ENCODE peak calls at places on chromosomes 4 and X, in seven cellular contexts. One of them, this sample, is unnamed. For H3K36me3, the result is how much of the 10 kb centered on the place peaks cover.

GRCh38 chr4:185936650-185937376 is 124.8 kb upstream of the SORBS2 start:
- DNase-seq in PC-3: no peak
- DNase-seq in stomach: no peak
- DNase-seq in tibial artery: no peak
- DNase-seq in brain microvascular endothelial cell: no peak
- DNase-seq in CD8-positive, alpha-beta T cell: no peak
- DNase-seq in kidney: no peak
- DNase-seq in this sample: no peak

GRCh38 chr4:128639586-128640270 is 169.8 kb upstream of the JADE1 start:
- DNase-seq in CD8-positive, alpha-beta T cell: no peak
- DNase-seq in kidney: no peak
- DNase-seq in tibial artery: peak
- DNase-seq in PC-3: no peak
- DNase-seq in stomach: no peak
- DNase-seq in brain microvascular endothelial cell: no peak
- DNase-seq in this sample: no peak

GRCh38 chrX:43750248-43750676 is 94.2 kb downstream of the MAOA start:
- DNase-seq in stomach: peak
- DNase-seq in PC-3: peak
- DNase-seq in brain microvascular endothelial cell: peak
- DNase-seq in tibial artery: peak
- DNase-seq in CD8-positive, alpha-beta T cell: peak
- DNase-seq in kidney: no peak
- DNase-seq in this sample: peak

GRCh38 chrX:124033821-124034220 is 72.3 kb downstream of the STAG2 start:
- DNase-seq in stomach: no peak
- DNase-seq in brain microvascular endothelial cell: peak
- DNase-seq in CD8-positive, alpha-beta T cell: no peak
- DNase-seq in tibial artery: no peak
- DNase-seq in PC-3: peak
- DNase-seq in kidney: no peak
- DNase-seq in this sample: no peak

GRCh38 chr4:186067757-186068385 is 1.1 kb upstream of the TLR3 start:
- DNase-seq in PC-3: peak
- DNase-seq in kidney: no peak
- DNase-seq in brain microvascular endothelial cell: peak
- DNase-seq in stomach: peak
- DNase-seq in tibial artery: peak
- DNase-seq in CD8-positive, alpha-beta T cell: peak
- DNase-seq in this sample: peak

GRCh38 chr4:34850983-34851382 is 1393.3 kb downstream of the ARAP2 start:
- DNase-seq in PC-3: peak
- DNase-seq in CD8-positive, alpha-beta T cell: no peak
- DNase-seq in stomach: no peak
- DNase-seq in tibial artery: no peak
- DNase-seq in kidney: no peak
- DNase-seq in brain microvascular endothelial cell: no peak
- DNase-seq in this sample: no peak

GRCh38 chr4:88690355-88690754 is 7.3 kb downstream of the NAP1L5 start:
- DNase-seq in PC-3: peak
- DNase-seq in CD8-positive, alpha-beta T cell: no peak
- DNase-seq in brain microvascular endothelial cell: peak
- DNase-seq in kidney: no peak
- DNase-seq in tibial artery: no peak
- DNase-seq in stomach: no peak
- DNase-seq in this sample: no peak

GRCh38 chr4:185033950-185034349 is 15.7 kb downstream of the HELT start:
- DNase-seq in CD8-positive, alpha-beta T cell: no peak
- DNase-seq in tibial artery: no peak
- DNase-seq in PC-3: no peak
- DNase-seq in kidney: no peak
- DNase-seq in brain microvascular endothelial cell: no peak
- DNase-seq in stomach: no peak
- DNase-seq in this sample: no peak

GRCh38 chr4:108224628-108225053 is 55.9 kb upstream of the LEF1 start:
- DNase-seq in kidney: no peak
- DNase-seq in stomach: no peak
- DNase-seq in brain microvascular endothelial cell: peak
- DNase-seq in PC-3: no peak
- DNase-seq in tibial artery: no peak
- DNase-seq in CD8-positive, alpha-beta T cell: no peak
- DNase-seq in this sample: no peak

GRCh38 chrX:109889289-109890006 is 113.5 kb upstream of the TMEM164 start:
- DNase-seq in kidney: no peak
- DNase-seq in CD8-positive, alpha-beta T cell: no peak
- DNase-seq in PC-3: peak
- DNase-seq in brain microvascular endothelial cell: peak
- DNase-seq in stomach: no peak
- DNase-seq in tibial artery: no peak
- DNase-seq in this sample: no peak

GRCh38 chr4:148126825-148127224 is 315.4 kb downstream of the NR3C2 start:
- DNase-seq in kidney: no peak
- DNase-seq in PC-3: no peak
- DNase-seq in CD8-positive, alpha-beta T cell: no peak
- DNase-seq in brain microvascular endothelial cell: no peak
- DNase-seq in tibial artery: no peak
- DNase-seq in stomach: no peak
- DNase-seq in this sample: no peak

GRCh38 chr4:164508836-164509235 is 245.1 kb upstream of the SMIM31 start:
- DNase-seq in brain microvascular endothelial cell: no peak
- DNase-seq in CD8-positive, alpha-beta T cell: no peak
- DNase-seq in stomach: no peak
- DNase-seq in tibial artery: no peak
- DNase-seq in kidney: no peak
- DNase-seq in PC-3: no peak
- DNase-seq in this sample: no peak

GRCh38 chrX:38260231-38260630 is 39.6 kb upstream of the SRPX start:
- DNase-seq in brain microvascular endothelial cell: peak
- DNase-seq in tibial artery: no peak
- DNase-seq in stomach: no peak
- DNase-seq in CD8-positive, alpha-beta T cell: no peak
- DNase-seq in PC-3: peak
- DNase-seq in kidney: no peak
- DNase-seq in this sample: no peak

GRCh38 chr4:112077743-112078142 is 67.5 kb upstream of the FAM241A start:
- DNase-seq in PC-3: no peak
- DNase-seq in brain microvascular endothelial cell: no peak
- DNase-seq in kidney: peak
- DNase-seq in CD8-positive, alpha-beta T cell: no peak
- DNase-seq in tibial artery: no peak
- DNase-seq in stomach: no peak
- DNase-seq in this sample: no peak

GRCh38 chr4:3491681-3492405 is 28.7 kb downstream of the DOK7 start:
- DNase-seq in CD8-positive, alpha-beta T cell: no peak
- DNase-seq in brain microvascular endothelial cell: peak
- DNase-seq in stomach: no peak
- DNase-seq in PC-3: no peak
- DNase-seq in kidney: no peak
- DNase-seq in tibial artery: no peak
- DNase-seq in this sample: no peak

GRCh38 chr4:113394730-113395530 is 345.5 kb downstream of the ANK2 start:
- DNase-seq in kidney: no peak
- DNase-seq in CD8-positive, alpha-beta T cell: peak
- DNase-seq in stomach: peak
- DNase-seq in brain microvascular endothelial cell: peak
- DNase-seq in PC-3: peak
- DNase-seq in tibial artery: peak
- DNase-seq in this sample: no peak

GRCh38 chr4:67167849-67168248 is 377.5 kb downstream of the CENPC start:
- DNase-seq in stomach: no peak
- DNase-seq in kidney: no peak
- DNase-seq in brain microvascular endothelial cell: no peak
- DNase-seq in CD8-positive, alpha-beta T cell: no peak
- DNase-seq in PC-3: no peak
- DNase-seq in tibial artery: no peak
- DNase-seq in this sample: no peak

GRCh38 chr4:2714071-2714770 is 41.9 kb downstream of the TNIP2 start:
- DNase-seq in brain microvascular endothelial cell: peak
- DNase-seq in stomach: no peak
- DNase-seq in kidney: no peak
- DNase-seq in CD8-positive, alpha-beta T cell: peak
- DNase-seq in PC-3: no peak
- DNase-seq in tibial artery: no peak
- DNase-seq in this sample: no peak

GRCh38 chr4:168694669-168695068 is 197.8 kb downstream of the PALLD start:
- DNase-seq in kidney: no peak
- DNase-seq in brain microvascular endothelial cell: peak
- DNase-seq in tibial artery: no peak
- DNase-seq in CD8-positive, alpha-beta T cell: no peak
- DNase-seq in stomach: no peak
- DNase-seq in PC-3: peak
- DNase-seq in this sample: no peak

DNA sequence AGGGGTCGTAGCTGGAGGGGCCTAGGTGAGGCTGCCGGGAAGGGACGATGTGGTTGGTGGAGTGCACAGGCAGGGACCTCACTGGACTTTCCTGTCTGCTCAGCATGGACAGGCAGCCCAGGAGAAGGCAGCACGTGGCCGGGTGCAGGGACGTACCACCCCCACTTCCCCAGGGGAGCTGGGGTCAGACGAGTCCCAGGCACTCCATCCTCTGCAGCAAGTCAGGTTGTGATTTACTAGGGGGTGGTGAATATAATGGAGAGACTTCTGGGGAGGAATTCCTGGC is 1.5 kb upstream of the CTBP1 start:
- DNase-seq in tibial artery: no peak
- DNase-seq in stomach: no peak
- DNase-seq in CD8-positive, alpha-beta T cell: no peak
- DNase-seq in kidney: peak
- DNase-seq in brain microvascular endothelial cell: no peak
- DNase-seq in PC-3: no peak
- DNase-seq in this sample: no peak
- H3K4me3 ChIP-seq in tibial artery: no peak
- H3K4me3 ChIP-seq in stomach: peak
- H3K4me3 ChIP-seq in CD8-positive, alpha-beta T cell: no peak
- H3K4me3 ChIP-seq in kidney: peak
- H3K4me3 ChIP-seq in brain microvascular endothelial cell: no peak
- H3K4me3 ChIP-seq in PC-3: no peak
- H3K4me3 ChIP-seq in this sample: peak

GRCh38 chr4:153603835-153604234 is 80.2 kb upstream of the TLR2 start:
- DNase-seq in PC-3: no peak
- DNase-seq in kidney: no peak
- DNase-seq in CD8-positive, alpha-beta T cell: no peak
- DNase-seq in brain microvascular endothelial cell: no peak
- DNase-seq in tibial artery: no peak
- DNase-seq in stomach: no peak
- DNase-seq in this sample: no peak
- H3K36me3 ChIP-seq in PC-3: under half
- H3K36me3 ChIP-seq in kidney: under half
- H3K36me3 ChIP-seq in CD8-positive, alpha-beta T cell: half or more
- H3K36me3 ChIP-seq in brain microvascular endothelial cell: under half
- H3K36me3 ChIP-seq in tibial artery: half or more
- H3K36me3 ChIP-seq in stomach: half or more
- H3K36me3 ChIP-seq in this sample: half or more

GRCh38 chrX:107760304-107761077 is 15.1 kb downstream of the TSC22D3 start:
- DNase-seq in PC-3: no peak
- DNase-seq in tibial artery: no peak
- DNase-seq in CD8-positive, alpha-beta T cell: no peak
- DNase-seq in brain microvascular endothelial cell: no peak
- DNase-seq in stomach: no peak
- DNase-seq in kidney: no peak
- DNase-seq in this sample: no peak

GRCh38 chrX:107755721-107756120 is 19.9 kb downstream of the TSC22D3 start:
- DNase-seq in kidney: no peak
- DNase-seq in CD8-positive, alpha-beta T cell: no peak
- DNase-seq in tibial artery: no peak
- DNase-seq in PC-3: no peak
- DNase-seq in brain microvascular endothelial cell: no peak
- DNase-seq in stomach: no peak
- DNase-seq in this sample: no peak

GRCh38 chrX:107753186-107753585 is 22.4 kb downstream of the TSC22D3 start:
- DNase-seq in stomach: no peak
- DNase-seq in tibial artery: no peak
- DNase-seq in CD8-positive, alpha-beta T cell: no peak
- DNase-seq in brain microvascular endothelial cell: no peak
- DNase-seq in PC-3: no peak
- DNase-seq in kidney: no peak
- DNase-seq in this sample: no peak

GRCh38 chrX:107763647-107764046 is 11.9 kb downstream of the TSC22D3 start:
- DNase-seq in stomach: no peak
- DNase-seq in kidney: no peak
- DNase-seq in tibial artery: no peak
- DNase-seq in PC-3: no peak
- DNase-seq in brain microvascular endothelial cell: no peak
- DNase-seq in CD8-positive, alpha-beta T cell: no peak
- DNase-seq in this sample: no peak

DNA sequence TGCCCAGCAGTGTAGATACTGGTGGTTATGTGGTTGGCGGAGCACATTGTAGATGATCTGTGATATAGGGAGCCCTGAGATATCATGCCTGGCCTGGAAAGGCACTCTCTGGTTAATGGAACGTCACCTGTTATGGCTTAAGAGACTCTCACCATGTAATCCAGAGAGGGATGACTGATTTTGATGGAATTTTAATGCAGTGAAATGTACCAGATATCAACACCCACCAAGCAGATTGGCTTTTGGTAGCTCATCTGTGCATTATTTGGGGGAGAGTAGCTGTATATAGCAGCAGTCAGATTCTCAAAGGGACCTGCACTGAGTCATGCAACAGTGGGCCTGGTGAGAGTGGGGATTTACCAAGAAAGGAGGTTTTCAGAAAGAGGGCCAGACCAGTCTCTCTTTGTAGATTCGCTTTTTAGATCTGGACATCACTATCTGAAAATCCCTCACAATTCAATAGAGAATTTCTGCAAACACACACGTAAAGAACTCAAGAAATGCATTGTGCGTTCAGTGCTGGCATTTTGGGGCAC is 17.3 kb downstream of the TSC22D3 start:
- DNase-seq in PC-3: no peak
- DNase-seq in kidney: no peak
- DNase-seq in tibial artery: no peak
- DNase-seq in CD8-positive, alpha-beta T cell: no peak
- DNase-seq in stomach: no peak
- DNase-seq in brain microvascular endothelial cell: no peak
- DNase-seq in this sample: no peak
- H3K27ac ChIP-seq in PC-3: no peak
- H3K27ac ChIP-seq in kidney: no peak
- H3K27ac ChIP-seq in tibial artery: no peak
- H3K27ac ChIP-seq in CD8-positive, alpha-beta T cell: no peak
- H3K27ac ChIP-seq in stomach: no peak
- H3K27ac ChIP-seq in brain microvascular endothelial cell: no peak
- H3K27ac ChIP-seq in this sample: no peak

GRCh38 chr4:20254517-20255250 is 3.0 kb downstream of the SLIT2 start:
- DNase-seq in stomach: no peak
- DNase-seq in kidney: peak
- DNase-seq in PC-3: no peak
- DNase-seq in CD8-positive, alpha-beta T cell: no peak
- DNase-seq in tibial artery: peak
- DNase-seq in brain microvascular endothelial cell: peak
- DNase-seq in this sample: peak

GRCh38 chr4:20253799-20254409 is 2.2 kb downstream of the SLIT2 start:
- DNase-seq in CD8-positive, alpha-beta T cell: no peak
- DNase-seq in PC-3: peak
- DNase-seq in tibial artery: peak
- DNase-seq in brain microvascular endothelial cell: no peak
- DNase-seq in kidney: peak
- DNase-seq in stomach: no peak
- DNase-seq in this sample: peak

GRCh38 chr4:20256381-20256881 is 4.7 kb downstream of the SLIT2 start:
- DNase-seq in brain microvascular endothelial cell: no peak
- DNase-seq in kidney: no peak
- DNase-seq in CD8-positive, alpha-beta T cell: no peak
- DNase-seq in stomach: no peak
- DNase-seq in PC-3: peak
- DNase-seq in tibial artery: no peak
- DNase-seq in this sample: no peak

GRCh38 chr4:20255251-20255586 is 3.5 kb downstream of the SLIT2 start:
- DNase-seq in brain microvascular endothelial cell: no peak
- DNase-seq in kidney: no peak
- DNase-seq in stomach: no peak
- DNase-seq in CD8-positive, alpha-beta T cell: no peak
- DNase-seq in PC-3: no peak
- DNase-seq in tibial artery: no peak
- DNase-seq in this sample: no peak

GRCh38 chr4:20255823-20256222 is 4.1 kb downstream of the SLIT2 start:
- DNase-seq in CD8-positive, alpha-beta T cell: no peak
- DNase-seq in PC-3: no peak
- DNase-seq in stomach: no peak
- DNase-seq in tibial artery: no peak
- DNase-seq in brain microvascular endothelial cell: no peak
- DNase-seq in kidney: no peak
- DNase-seq in this sample: no peak
- H3K4me3 ChIP-seq in CD8-positive, alpha-beta T cell: no peak
- H3K4me3 ChIP-seq in PC-3: peak
- H3K4me3 ChIP-seq in stomach: peak
- H3K4me3 ChIP-seq in tibial artery: peak
- H3K4me3 ChIP-seq in brain microvascular endothelial cell: no peak
- H3K4me3 ChIP-seq in kidney: peak
- H3K4me3 ChIP-seq in this sample: peak